ENCODE peak calls at places on chromosomes 4 and X, in five cellular contexts. Z, P, S, X and U are unnamed samples.

GRCh38 chr4:19386786-19387185 is 864.9 kb upstream of the SLIT2 start:
- DNase-seq in Z (no peak), P (no peak), S (no peak), X (no peak), U (no peak)

GRCh38 chrX:48917139-48917980 is 1.5 kb downstream of the PIM2 start:
- DNase-seq in Z (peak), P (peak), S (peak), X (peak), U (peak)

GRCh38 chr4:184443318-184443717 is 31.0 kb downstream of the IRF2 start:
- DNase-seq in Z (no peak), P (no peak), S (no peak), X (no peak), U (no peak)

GRCh38 chrX:118802857-118803256 is 20.8 kb upstream of the ZCCHC12 start:
- DNase-seq in Z (no peak), P (no peak), S (no peak), X (peak), U (no peak)

GRCh38 chr4:137367608-137368007 is 164.7 kb downstream of the PCDH18 start:
- DNase-seq in Z (no peak), P (no peak), S (no peak), X (no peak), U (no peak)

GRCh38 chr4:141388483-141388882 is 167.8 kb downstream of the ZNF330 start:
- DNase-seq in Z (no peak), P (no peak), S (no peak), X (no peak), U (no peak)

GRCh38 chrX:30615229-30615628 is 37.7 kb upstream of the TASL start:
- DNase-seq in Z (no peak), P (no peak), S (no peak), X (no peak), U (no peak)

GRCh38 chrX:41384041-41384705 is 50.2 kb downstream of the DDX3X start:
- DNase-seq in Z (peak), P (peak), S (no peak), X (peak), U (no peak)

GRCh38 chr4:173056708-173057107 is 111.9 kb upstream of the GALNT7 start:
- DNase-seq in Z (no peak), P (no peak), S (no peak), X (no peak), U (no peak)

GRCh38 chr4:162803378-162803777 is 363.3 kb downstream of the NAF1 start:
- DNase-seq in Z (no peak), P (no peak), S (no peak), X (no peak), U (no peak)

GRCh38 chr4:70746179-70746839 is 24.5 kb downstream of the RUFY3 start:
- DNase-seq in Z (no peak), P (no peak), S (no peak), X (no peak), U (no peak)

GRCh38 chr4:177573487-177573886 is 131.2 kb upstream of the AGA start:
- DNase-seq in Z (no peak), P (no peak), S (no peak), X (no peak), U (no peak)

GRCh38 chr4:87838207-87838606 is 5.4 kb downstream of the MEPE start:
- DNase-seq in Z (peak), P (no peak), S (no peak), X (peak), U (no peak)

GRCh38 chr4:93771640-93772411 is 56.7 kb upstream of the ATOH1 start:
- DNase-seq in Z (no peak), P (no peak), S (no peak), X (no peak), U (no peak)

GRCh38 chr4:17552427-17552826 is 24.6 kb upstream of the LAP3 start:
- DNase-seq in Z (no peak), P (no peak), S (no peak), X (no peak), U (no peak)

GRCh38 chr4:55547461-55547770 is 707 bp upstream of the CLOCK start:
- DNase-seq in Z (peak), P (no peak), S (no peak), X (no peak), U (no peak)

GRCh38 chrX:153775631-153776595 is 4.9 kb upstream of the SRPK3 start:
- DNase-seq in Z (peak), P (no peak), S (no peak), X (no peak), U (no peak)

GRCh38 chr4:55485821-55486220 is 60.9 kb downstream of the CLOCK start:
- DNase-seq in Z (no peak), P (no peak), S (no peak), X (no peak), U (no peak)

GRCh38 chr4:7442609-7443140 is 7.9 kb upstream of the PSAPL1 start:
- DNase-seq in Z (peak), P (no peak), S (no peak), X (no peak), U (no peak)

GRCh38 chr4:84750260-84750955 is 167.5 kb downstream of the CDS1 start:
- DNase-seq in Z (no peak), P (no peak), S (peak), X (peak), U (no peak)

GRCh38 chrX:153934473-153935325 is at the start of gene NAA10:
- DNase-seq in Z (peak), P (peak), S (peak), X (peak), U (peak)

GRCh38 chrX:128287693-128288092 is 235.5 kb upstream of the ACTRT1 start:
- DNase-seq in Z (no peak), P (no peak), S (no peak), X (no peak), U (no peak)

GRCh38 chr4:26729027-26729426 is 131.6 kb upstream of the STIM2 start:
- DNase-seq in Z (no peak), P (no peak), S (no peak), X (no peak), U (no peak)

GRCh38 chr4:26410385-26411293 is 79.6 kb downstream of the CCKAR start:
- DNase-seq in Z (no peak), P (no peak), S (peak), X (peak), U (no peak)

GRCh38 chrX:79107891-79108718 is 36.4 kb upstream of the GPR174 start:
- DNase-seq in Z (no peak), P (no peak), S (no peak), X (no peak), U (no peak)